ENCODE peak calls at places on chromosomes 7 and 10, in six cellular contexts. Q is activated CD4-positive, alpha-beta T cell treated with anti-CD3 and anti-CD28 coated beads for 24 hours; S is fibroblast of pulmonary artery; M is hepatocyte; J is posterior vena cava; Y is heart left ventricle. Z is an unnamed sample.

GRCh38 chr10:50614444-50615137 is 9.2 kb downstream of the SGMS1 start:
- DNase-seq in Q (no peak), S (no peak), M (peak; percentile 39), J (no peak), Y (no peak), Z (no peak)

GRCh38 chr10:114266521-114266920 is 27.5 kb downstream of the VWA2 start:
- DNase-seq in Q (no peak), S (peak; percentile 62), M (peak; percentile 34), J (peak; percentile 72), Y (peak; percentile 33), Z (no peak)

GRCh38 chr7:130142654-130143333 is 62.4 kb downstream of the TMEM209 start:
- DNase-seq in Q (no peak), S (no peak), M (no peak), J (peak; percentile 48), Y (no peak), Z (no peak)

GRCh38 chr7:868189-868486 is 8.2 kb upstream of the GET4 start:
- DNase-seq in Q (no peak), S (no peak), M (no peak), J (no peak), Y (peak; percentile 58), Z (no peak)

GRCh38 chr10:79430946-79431345 is 14.5 kb downstream of the ZCCHC24 start:
- DNase-seq in Q (no peak), S (no peak), M (peak; percentile 60), J (peak; percentile 49), Y (no peak), Z (no peak)

GRCh38 chr7:31890198-31890597 is 180.0 kb downstream of the PDE1C start:
- DNase-seq in Q (no peak), S (no peak), M (no peak), J (no peak), Y (no peak), Z (no peak)

GRCh38 chr10:33331020-33331557 is 3.4 kb downstream of the NRP1 start:
- DNase-seq in Q (no peak), S (no peak), M (no peak), J (no peak), Y (no peak), Z (no peak)

GRCh38 chr7:936131-937054 is 18.1 kb downstream of the ADAP1 start:
- DNase-seq in Q (no peak), S (no peak), M (peak; percentile 8), J (peak; percentile 76), Y (peak; percentile 63), Z (no peak)

GRCh38 chr10:112790921-112791320 is 159.1 kb upstream of the TCF7L2 start:
- DNase-seq in Q (no peak), S (no peak), M (no peak), J (no peak), Y (no peak), Z (no peak)

GRCh38 chr10:19904202-19904661 is 88.0 kb downstream of the PLXDC2 start:
- DNase-seq in Q (no peak), S (peak; percentile 27), M (no peak), J (no peak), Y (no peak), Z (no peak)

GRCh38 chr10:25907247-25907646 is 26.8 kb upstream of the MYO3A start:
- DNase-seq in Q (no peak), S (no peak), M (no peak), J (no peak), Y (no peak), Z (no peak)

GRCh38 chr7:128121731-128122576 is 90.7 kb upstream of the LRRC4 start:
- DNase-seq in Q (no peak), S (peak; percentile 43), M (no peak), J (peak; percentile 88), Y (no peak), Z (no peak)

GRCh38 chr7:116678812-116679211 is 6.8 kb downstream of the MET start:
- DNase-seq in Q (no peak), S (no peak), M (no peak), J (no peak), Y (no peak), Z (no peak)

GRCh38 chr10:23467548-23467947 is 28.7 kb downstream of the OTUD1 start:
- DNase-seq in Q (no peak), S (no peak), M (no peak), J (no peak), Y (no peak), Z (no peak)

GRCh38 chr10:124990671-124991625 is 49.0 kb downstream of the ZRANB1 start:
- DNase-seq in Q (no peak), S (no peak), M (no peak), J (no peak), Y (no peak), Z (no peak)

GRCh38 chr7:98470131-98470985 is 69.5 kb upstream of the BAIAP2L1 start:
- DNase-seq in Q (no peak), S (no peak), M (peak; percentile 86), J (no peak), Y (no peak), Z (no peak)

GRCh38 chr7:46301677-46302076 is 380.6 kb upstream of the IGFBP3 start:
- DNase-seq in Q (no peak), S (no peak), M (no peak), J (no peak), Y (no peak), Z (no peak)

GRCh38 chr7:7732566-7733290 is 14.3 kb upstream of the RPA3 start:
- DNase-seq in Q (no peak), S (peak; percentile 55), M (no peak), J (no peak), Y (no peak), Z (no peak)

GRCh38 chr7:151968357-151968756 is 12.1 kb downstream of the GALNTL5 start:
- DNase-seq in Q (no peak), S (no peak), M (no peak), J (peak; percentile 91), Y (no peak), Z (no peak)

GRCh38 chr10:35533565-35533964 is 71.6 kb upstream of the GJD4 start:
- DNase-seq in Q (no peak), S (peak; percentile 76), M (no peak), J (no peak), Y (no peak), Z (no peak)

GRCh38 chr10:127123626-127124025 is 72.8 kb downstream of the INSYN2A start:
- DNase-seq in Q (no peak), S (peak; percentile 3), M (no peak), J (no peak), Y (no peak), Z (no peak)

GRCh38 chr7:150367187-150367510 is 1.5 kb upstream of the REPIN1 start:
- DNase-seq in Q (no peak), S (no peak), M (no peak), J (no peak), Y (no peak), Z (no peak)

GRCh38 chr10:42974693-42975002 is 102.2 kb upstream of the RET start:
- DNase-seq in Q (no peak), S (no peak), M (no peak), J (no peak), Y (peak; percentile 33), Z (no peak)

GRCh38 chr10:52359466-52359865 is 45.4 kb downstream of the DKK1 start:
- DNase-seq in Q (no peak), S (no peak), M (no peak), J (no peak), Y (no peak), Z (no peak)

GRCh38 chr10:31147220-31147608 is 115.5 kb upstream of the ZNF438 start:
- DNase-seq in Q (no peak), S (peak; percentile 53), M (no peak), J (no peak), Y (no peak), Z (no peak)

GRCh38 chr10:52437205-52437646 is 123.1 kb downstream of the DKK1 start:
- DNase-seq in Q (no peak), S (no peak), M (no peak), J (no peak), Y (no peak), Z (no peak)

GRCh38 chr7:9488555-9488954 is 1055.1 kb downstream of the NXPH1 start:
- DNase-seq in Q (no peak), S (peak; percentile 68), M (peak; percentile 10), J (no peak), Y (no peak), Z (no peak)

GRCh38 chr7:152341039-152341913 is 94.5 kb downstream of the KMT2C start:
- DNase-seq in Q (no peak), S (peak; percentile 77), M (peak; percentile 67), J (no peak), Y (no peak), Z (no peak)

GRCh38 chr10:101848408-101848807 is 4.8 kb upstream of the KCNIP2 start:
- DNase-seq in Q (no peak), S (peak; percentile 71), M (no peak), J (no peak), Y (no peak), Z (no peak)

GRCh38 chr10:90923111-90923731 is 2.3 kb upstream of the ANKRD1 start:
- DNase-seq in Q (no peak), S (no peak), M (no peak), J (no peak), Y (no peak), Z (no peak)